ENCODE peak calls at places on chromosomes 13 and 19, in four cellular contexts. One of them, this sample, is unnamed.

GRCh38 chr19:56350416-56351045 is 35.9 kb upstream of the ZSCAN5A start:
- DNase-seq in stimulated activated CD8-positive, alpha-beta memory T cell treated with anti-CD3 and anti-CD28 coated beads, Interleukin-15, amount 100 ng/mL, for 24 hours: no peak
- DNase-seq in HS-5: no peak
- DNase-seq in Daoy: peak; percentile 45
- DNase-seq in this sample: peak; percentile 65

GRCh38 chr19:47778954-47779351 is 450 bp downstream of the SELENOW start:
- DNase-seq in stimulated activated CD8-positive, alpha-beta memory T cell treated with anti-CD3 and anti-CD28 coated beads, Interleukin-15, amount 100 ng/mL, for 24 hours: no peak
- DNase-seq in HS-5: no peak
- DNase-seq in Daoy: no peak
- DNase-seq in this sample: no peak

GRCh38 chr13:48526269-48526668 is 6.6 kb downstream of the RCBTB2 start:
- DNase-seq in stimulated activated CD8-positive, alpha-beta memory T cell treated with anti-CD3 and anti-CD28 coated beads, Interleukin-15, amount 100 ng/mL, for 24 hours: no peak
- DNase-seq in HS-5: no peak
- DNase-seq in Daoy: no peak
- DNase-seq in this sample: no peak

GRCh38 chr13:91741925-91742324 is 343.5 kb downstream of the GPC5 start:
- DNase-seq in stimulated activated CD8-positive, alpha-beta memory T cell treated with anti-CD3 and anti-CD28 coated beads, Interleukin-15, amount 100 ng/mL, for 24 hours: no peak
- DNase-seq in HS-5: no peak
- DNase-seq in Daoy: no peak
- DNase-seq in this sample: no peak

GRCh38 chr19:5113633-5114586 is 145.0 kb downstream of the KDM4B start:
- DNase-seq in stimulated activated CD8-positive, alpha-beta memory T cell treated with anti-CD3 and anti-CD28 coated beads, Interleukin-15, amount 100 ng/mL, for 24 hours: no peak
- DNase-seq in HS-5: no peak
- DNase-seq in Daoy: no peak
- DNase-seq in this sample: no peak

GRCh38 chr19:43623889-43624670 is 4.7 kb upstream of the ZNF428 start:
- DNase-seq in stimulated activated CD8-positive, alpha-beta memory T cell treated with anti-CD3 and anti-CD28 coated beads, Interleukin-15, amount 100 ng/mL, for 24 hours: no peak
- DNase-seq in HS-5: no peak
- DNase-seq in Daoy: no peak
- DNase-seq in this sample: no peak

GRCh38 chr13:41465215-41465907 is 8.0 kb downstream of the RGCC start:
- DNase-seq in stimulated activated CD8-positive, alpha-beta memory T cell treated with anti-CD3 and anti-CD28 coated beads, Interleukin-15, amount 100 ng/mL, for 24 hours: peak; percentile 55
- DNase-seq in HS-5: peak; percentile 32
- DNase-seq in Daoy: peak; percentile 90
- DNase-seq in this sample: peak; percentile 44

GRCh38 chr19:5974721-5975387 is 3.1 kb downstream of the RANBP3 start:
- DNase-seq in stimulated activated CD8-positive, alpha-beta memory T cell treated with anti-CD3 and anti-CD28 coated beads, Interleukin-15, amount 100 ng/mL, for 24 hours: no peak
- DNase-seq in HS-5: no peak
- DNase-seq in Daoy: no peak
- DNase-seq in this sample: no peak

GRCh38 chr13:94765814-94766213 is 53.5 kb upstream of the SOX21 start:
- DNase-seq in stimulated activated CD8-positive, alpha-beta memory T cell treated with anti-CD3 and anti-CD28 coated beads, Interleukin-15, amount 100 ng/mL, for 24 hours: no peak
- DNase-seq in HS-5: no peak
- DNase-seq in Daoy: peak; percentile 7
- DNase-seq in this sample: no peak

GRCh38 chr19:7506385-7507328 is 9.2 kb upstream of the ZNF358 start:
- DNase-seq in stimulated activated CD8-positive, alpha-beta memory T cell treated with anti-CD3 and anti-CD28 coated beads, Interleukin-15, amount 100 ng/mL, for 24 hours: no peak
- DNase-seq in HS-5: peak; percentile 56
- DNase-seq in Daoy: peak; percentile 95
- DNase-seq in this sample: peak; percentile 98

GRCh38 chr13:107233541-107233940 is 665.6 kb upstream of the ARGLU1 start:
- DNase-seq in stimulated activated CD8-positive, alpha-beta memory T cell treated with anti-CD3 and anti-CD28 coated beads, Interleukin-15, amount 100 ng/mL, for 24 hours: no peak
- DNase-seq in HS-5: no peak
- DNase-seq in Daoy: no peak
- DNase-seq in this sample: no peak

GRCh38 chr19:16075430-16076153 is 703 bp upstream of the TPM4 start:
- DNase-seq in stimulated activated CD8-positive, alpha-beta memory T cell treated with anti-CD3 and anti-CD28 coated beads, Interleukin-15, amount 100 ng/mL, for 24 hours: no peak
- DNase-seq in HS-5: no peak
- DNase-seq in Daoy: no peak
- DNase-seq in this sample: no peak

GRCh38 chr13:26978081-26978860 is 193.3 kb downstream of the USP12 start:
- DNase-seq in stimulated activated CD8-positive, alpha-beta memory T cell treated with anti-CD3 and anti-CD28 coated beads, Interleukin-15, amount 100 ng/mL, for 24 hours: no peak
- DNase-seq in HS-5: no peak
- DNase-seq in Daoy: no peak
- DNase-seq in this sample: peak; percentile 42

GRCh38 chr19:58586131-58586765 is 13.1 kb upstream of the MZF1 start:
- DNase-seq in stimulated activated CD8-positive, alpha-beta memory T cell treated with anti-CD3 and anti-CD28 coated beads, Interleukin-15, amount 100 ng/mL, for 24 hours: no peak
- DNase-seq in HS-5: no peak
- DNase-seq in Daoy: no peak
- DNase-seq in this sample: no peak

GRCh38 chr19:19495614-19496603 is 19.4 kb downstream of the TSSK6 start:
- DNase-seq in stimulated activated CD8-positive, alpha-beta memory T cell treated with anti-CD3 and anti-CD28 coated beads, Interleukin-15, amount 100 ng/mL, for 24 hours: no peak
- DNase-seq in HS-5: no peak
- DNase-seq in Daoy: no peak
- DNase-seq in this sample: no peak

GRCh38 chr19:46863818-46864629 is 3.2 kb downstream of the ARHGAP35 start:
- DNase-seq in stimulated activated CD8-positive, alpha-beta memory T cell treated with anti-CD3 and anti-CD28 coated beads, Interleukin-15, amount 100 ng/mL, for 24 hours: no peak
- DNase-seq in HS-5: no peak
- DNase-seq in Daoy: peak; percentile 80
- DNase-seq in this sample: peak; percentile 55

GRCh38 chr13:63389756-63390155 is 1974.1 kb upstream of the PCDH20 start:
- DNase-seq in stimulated activated CD8-positive, alpha-beta memory T cell treated with anti-CD3 and anti-CD28 coated beads, Interleukin-15, amount 100 ng/mL, for 24 hours: no peak
- DNase-seq in HS-5: no peak
- DNase-seq in Daoy: no peak
- DNase-seq in this sample: no peak

GRCh38 chr19:3818479-3818878 is 32.3 kb upstream of the MATK start:
- DNase-seq in stimulated activated CD8-positive, alpha-beta memory T cell treated with anti-CD3 and anti-CD28 coated beads, Interleukin-15, amount 100 ng/mL, for 24 hours: no peak
- DNase-seq in HS-5: no peak
- DNase-seq in Daoy: peak; percentile 62
- DNase-seq in this sample: peak; percentile 74

GRCh38 chr13:25932353-25932752 is 119.5 kb downstream of the SHISA2 start:
- DNase-seq in stimulated activated CD8-positive, alpha-beta memory T cell treated with anti-CD3 and anti-CD28 coated beads, Interleukin-15, amount 100 ng/mL, for 24 hours: no peak
- DNase-seq in HS-5: no peak
- DNase-seq in Daoy: no peak
- DNase-seq in this sample: no peak

GRCh38 chr19:55454787-55455243 is 6.6 kb downstream of the ISOC2 start:
- DNase-seq in stimulated activated CD8-positive, alpha-beta memory T cell treated with anti-CD3 and anti-CD28 coated beads, Interleukin-15, amount 100 ng/mL, for 24 hours: no peak
- DNase-seq in HS-5: no peak
- DNase-seq in Daoy: peak; percentile 51
- DNase-seq in this sample: peak; percentile 39

GRCh38 chr19:40687525-40688016 is 2.9 kb downstream of the NUMBL start:
- DNase-seq in stimulated activated CD8-positive, alpha-beta memory T cell treated with anti-CD3 and anti-CD28 coated beads, Interleukin-15, amount 100 ng/mL, for 24 hours: no peak
- DNase-seq in HS-5: no peak
- DNase-seq in Daoy: no peak
- DNase-seq in this sample: peak; percentile 60

GRCh38 chr13:26961890-26962615 is 201.5 kb upstream of the GPR12 start:
- DNase-seq in stimulated activated CD8-positive, alpha-beta memory T cell treated with anti-CD3 and anti-CD28 coated beads, Interleukin-15, amount 100 ng/mL, for 24 hours: no peak
- DNase-seq in HS-5: no peak
- DNase-seq in Daoy: no peak
- DNase-seq in this sample: no peak

GRCh38 chr13:31012285-31013024 is 80.0 kb downstream of the TEX26 start:
- DNase-seq in stimulated activated CD8-positive, alpha-beta memory T cell treated with anti-CD3 and anti-CD28 coated beads, Interleukin-15, amount 100 ng/mL, for 24 hours: no peak
- DNase-seq in HS-5: no peak
- DNase-seq in Daoy: peak; percentile 11
- DNase-seq in this sample: peak; percentile 13

GRCh38 chr19:55358943-55359908 is 3.8 kb downstream of the GARIN5B start:
- DNase-seq in stimulated activated CD8-positive, alpha-beta memory T cell treated with anti-CD3 and anti-CD28 coated beads, Interleukin-15, amount 100 ng/mL, for 24 hours: no peak
- DNase-seq in HS-5: no peak
- DNase-seq in Daoy: no peak
- DNase-seq in this sample: no peak

GRCh38 chr13:71219671-71220070 is 647.3 kb downstream of the DACH1 start:
- DNase-seq in stimulated activated CD8-positive, alpha-beta memory T cell treated with anti-CD3 and anti-CD28 coated beads, Interleukin-15, amount 100 ng/mL, for 24 hours: no peak
- DNase-seq in HS-5: no peak
- DNase-seq in Daoy: no peak
- DNase-seq in this sample: no peak

GRCh38 chr19:14203258-14203657 is 2.7 kb downstream of the ADGRL1 start:
- DNase-seq in stimulated activated CD8-positive, alpha-beta memory T cell treated with anti-CD3 and anti-CD28 coated beads, Interleukin-15, amount 100 ng/mL, for 24 hours: no peak
- DNase-seq in HS-5: no peak
- DNase-seq in Daoy: no peak
- DNase-seq in this sample: no peak

GRCh38 chr19:23415561-23416191 is 20.4 kb upstream of the ZNF91 start:
- DNase-seq in stimulated activated CD8-positive, alpha-beta memory T cell treated with anti-CD3 and anti-CD28 coated beads, Interleukin-15, amount 100 ng/mL, for 24 hours: no peak
- DNase-seq in HS-5: no peak
- DNase-seq in Daoy: peak; percentile 57
- DNase-seq in this sample: peak; percentile 38

GRCh38 chr19:1764293-1764683 is 11.0 kb downstream of the ONECUT3 start:
- DNase-seq in stimulated activated CD8-positive, alpha-beta memory T cell treated with anti-CD3 and anti-CD28 coated beads, Interleukin-15, amount 100 ng/mL, for 24 hours: no peak
- DNase-seq in HS-5: no peak
- DNase-seq in Daoy: no peak
- DNase-seq in this sample: no peak

GRCh38 chr13:102935896-102936321 is 90.1 kb downstream of the ERCC5 start:
- DNase-seq in stimulated activated CD8-positive, alpha-beta memory T cell treated with anti-CD3 and anti-CD28 coated beads, Interleukin-15, amount 100 ng/mL, for 24 hours: no peak
- DNase-seq in HS-5: no peak
- DNase-seq in Daoy: no peak
- DNase-seq in this sample: no peak

GRCh38 chr19:57302727-57303401 is 17.4 kb upstream of the ZNF543 start:
- DNase-seq in stimulated activated CD8-positive, alpha-beta memory T cell treated with anti-CD3 and anti-CD28 coated beads, Interleukin-15, amount 100 ng/mL, for 24 hours: no peak
- DNase-seq in HS-5: no peak
- DNase-seq in Daoy: no peak
- DNase-seq in this sample: no peak

GRCh38 chr19:41533691-41534090 is 42.3 kb upstream of the CEACAM21 start:
- DNase-seq in stimulated activated CD8-positive, alpha-beta memory T cell treated with anti-CD3 and anti-CD28 coated beads, Interleukin-15, amount 100 ng/mL, for 24 hours: no peak
- DNase-seq in HS-5: no peak
- DNase-seq in Daoy: no peak
- DNase-seq in this sample: no peak

GRCh38 chr13:82330499-82330898 is 1551.8 kb downstream of the SLITRK1 start:
- DNase-seq in stimulated activated CD8-positive, alpha-beta memory T cell treated with anti-CD3 and anti-CD28 coated beads, Interleukin-15, amount 100 ng/mL, for 24 hours: no peak
- DNase-seq in HS-5: no peak
- DNase-seq in Daoy: no peak
- DNase-seq in this sample: no peak

GRCh38 chr13:47628666-47629065 is 372.4 kb downstream of the SUCLA2 start:
- DNase-seq in stimulated activated CD8-positive, alpha-beta memory T cell treated with anti-CD3 and anti-CD28 coated beads, Interleukin-15, amount 100 ng/mL, for 24 hours: no peak
- DNase-seq in HS-5: no peak
- DNase-seq in Daoy: peak; percentile 55
- DNase-seq in this sample: peak; percentile 13

GRCh38 chr19:17394891-17395415 is 957 bp upstream of the CCDC194 start:
- DNase-seq in stimulated activated CD8-positive, alpha-beta memory T cell treated with anti-CD3 and anti-CD28 coated beads, Interleukin-15, amount 100 ng/mL, for 24 hours: peak; percentile 47
- DNase-seq in HS-5: no peak
- DNase-seq in Daoy: peak; percentile 86
- DNase-seq in this sample: peak; percentile 60

GRCh38 chr19:49193822-49194394 is 36.3 kb downstream of the TRPM4 start:
- DNase-seq in stimulated activated CD8-positive, alpha-beta memory T cell treated with anti-CD3 and anti-CD28 coated beads, Interleukin-15, amount 100 ng/mL, for 24 hours: no peak
- DNase-seq in HS-5: no peak
- DNase-seq in Daoy: no peak
- DNase-seq in this sample: no peak

GRCh38 chr19:10431943-10432735 is 11.8 kb downstream of the PDE4A start:
- DNase-seq in stimulated activated CD8-positive, alpha-beta memory T cell treated with anti-CD3 and anti-CD28 coated beads, Interleukin-15, amount 100 ng/mL, for 24 hours: no peak
- DNase-seq in HS-5: no peak
- DNase-seq in Daoy: peak; percentile 56
- DNase-seq in this sample: no peak